ENCODE peak calls at places on chromosomes 5 and 9, in seven cellular contexts. G is GM23338, D is heart left ventricle, I is upper lobe of left lung, U is GM12878, S is psoas muscle, L is RWPE2. H is an unnamed sample. For H3K4me1, the result is how much of the 10 kb centered on the place peaks cover.

GRCh38 chr9:130189840-130190239 is 17.6 kb downstream of the NCS1 start:
- ATAC-seq in G (no peak), I (no peak), U (no peak), L (no peak), D (no peak), S (no peak), H (no peak)

GRCh38 chr5:134948929-134949328 is 18.8 kb upstream of the CATSPER3 start:
- ATAC-seq in D (peak), G (no peak), S (peak), U (no peak), L (peak), I (peak), H (peak)

GRCh38 chr9:136345281-136346156 is 18.0 kb downstream of the DNLZ start:
- ATAC-seq in D (peak), S (peak), L (peak), I (peak), G (peak), U (no peak), H (peak)

GRCh38 chr9:94649100-94649855 is 10.0 kb upstream of the FBP1 start:
- ATAC-seq in S (no peak), L (peak), D (peak), I (peak), U (no peak), G (no peak), H (peak)

GRCh38 chr5:17012289-17012688 is 76.2 kb upstream of the MYO10 start:
- ATAC-seq in S (no peak), D (no peak), I (no peak), L (peak), U (no peak), G (no peak), H (no peak)

GRCh38 chr9:84404095-84404686 is 63.6 kb upstream of the SLC28A3 start:
- ATAC-seq in I (no peak), L (no peak), D (no peak), S (no peak), G (peak), U (peak), H (no peak)

GRCh38 chr5:31408814-31409213 is 123.1 kb downstream of the DROSHA start:
- ATAC-seq in L (peak), S (no peak), U (no peak), G (no peak), D (peak), I (no peak), H (no peak)

GRCh38 chr9:750264-750967 is 91.1 kb upstream of the DMRT1 start:
- ATAC-seq in U (no peak), D (no peak), L (no peak), I (no peak), S (peak), G (no peak), H (no peak)

GRCh38 chr5:143338658-143339366 is 64.7 kb downstream of the NR3C1 start:
- ATAC-seq in D (no peak), G (no peak), L (peak), U (peak), I (no peak), S (no peak), H (no peak)

DNA sequence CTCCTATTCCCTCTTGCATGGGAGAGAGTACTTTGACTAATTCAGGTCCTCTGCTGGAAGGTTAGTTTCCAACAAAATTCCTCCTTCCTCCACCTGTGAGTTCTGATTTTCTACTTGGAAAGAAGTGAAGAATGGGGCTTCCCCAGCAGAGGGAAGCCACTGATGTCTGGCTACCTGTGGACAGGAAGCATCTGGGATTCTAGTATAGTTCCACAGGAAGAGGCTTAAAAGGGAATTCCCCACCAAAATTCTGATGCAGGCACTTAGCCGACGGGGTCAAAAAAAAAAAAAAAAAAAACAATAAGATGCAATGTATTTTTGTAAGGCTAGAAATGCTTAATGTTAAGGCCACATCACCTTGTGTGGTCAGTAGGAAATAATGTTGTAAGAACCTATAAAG is 33.4 kb downstream of the PCDHGC5 start:
- ATAC-seq in D (no peak), S (no peak), G (no peak), U (no peak), I (no peak), L (no peak), H (no peak)
- H3K4me1 ChIP-seq in D (under half), S (half or more), G (under half), U (under half), I (under half), L (under half), H (half or more)

GRCh38 chr5:131079232-131079631 is 85.8 kb downstream of the HINT1 start:
- ATAC-seq in U (no peak), I (no peak), S (no peak), L (no peak), D (no peak), G (no peak), H (no peak)
- H3K27ac ChIP-seq in U (no peak), I (no peak), S (no peak), L (no peak), D (no peak), G (no peak), H (no peak)

GRCh38 chr9:98801969-98802371 is 5.5 kb upstream of the GALNT12 start:
- ATAC-seq in D (no peak), I (no peak), U (no peak), L (peak), G (no peak), S (no peak), H (no peak)

GRCh38 chr9:98806394-98807069 is 938 bp upstream of the GALNT12 start:
- ATAC-seq in L (no peak), I (peak), S (no peak), U (no peak), G (no peak), D (no peak), H (peak)

GRCh38 chr9:98805506-98806272 is 1.8 kb upstream of the GALNT12 start:
- ATAC-seq in S (no peak), G (no peak), U (no peak), I (no peak), D (no peak), L (peak), H (peak)

GRCh38 chr9:98801562-98801961 is 5.2 kb upstream of the ANKS6 start:
- ATAC-seq in S (no peak), I (no peak), G (peak), D (no peak), U (no peak), L (no peak), H (no peak)

GRCh38 chr9:98804083-98804482 is 3.4 kb upstream of the GALNT12 start:
- ATAC-seq in I (no peak), D (no peak), U (no peak), S (no peak), L (no peak), G (no peak), H (no peak)
- H3K4me3 ChIP-seq in I (no peak), D (no peak), U (no peak), S (no peak), L (no peak), G (no peak), H (no peak)

GRCh38 chr9:70259512-70259802 is 679 bp downstream of the SMC5 start:
- ATAC-seq in L (no peak), S (no peak), G (peak), U (no peak), I (no peak), D (no peak), H (no peak)
- H3K4me1 ChIP-seq in L (half or more), S (half or more), G (under half), U (under half), I (under half), D (under half), H (under half)

GRCh38 chr5:140398379-140398811 is 3.2 kb upstream of the ANKHD1 start:
- ATAC-seq in D (no peak), U (no peak), G (no peak), S (no peak), I (no peak), L (no peak), H (no peak)
- H3K27ac ChIP-seq in D (no peak), U (no peak), G (peak), S (no peak), I (no peak), L (peak), H (no peak)

GRCh38 chr5:72940082-72940481 is 15.8 kb upstream of the FCHO2 start:
- ATAC-seq in G (no peak), I (peak), L (no peak), U (no peak), D (peak), S (no peak), H (peak)
- H3K4me3 ChIP-seq in G (no peak), I (no peak), L (no peak), U (no peak), D (no peak), S (no peak), H (no peak)

GRCh38 chr9:14221558-14221957 is 92.4 kb downstream of the NFIB start:
- ATAC-seq in U (no peak), G (no peak), L (peak), D (peak), I (no peak), S (peak), H (peak)
- H3K4me1 ChIP-seq in U (under half), G (under half), L (half or more), D (under half), I (under half), S (half or more), H (under half)